ENCODE peak calls at places on chromosomes 6 and 20, in seven cellular contexts. R is A549, N is HepG2, Q is HCT116, U is GM12878, Z is endothelial cell of umbilical vein, V is H1. C is an unnamed sample.

GRCh38 chr6:165486183-165487137 is 176.6 kb downstream of the PDE10A start:
- DNase-seq in R (no peak), N (no peak), Q (no peak), U (peak; percentile 5), Z (no peak), V (no peak), C (no peak)

GRCh38 chr6:113655761-113656160 is 201.4 kb upstream of the MARCKS start:
- DNase-seq in R (no peak), N (no peak), Q (no peak), U (no peak), Z (no peak), V (no peak), C (no peak)

GRCh38 chr20:16350465-16350864 is 222.8 kb downstream of the KIF16B start:
- DNase-seq in R (peak; percentile 13), N (no peak), Q (no peak), U (no peak), Z (no peak), V (no peak), C (no peak)

GRCh38 chr6:134902074-134902861 is 47.6 kb downstream of the ALDH8A1 start:
- DNase-seq in R (no peak), N (no peak), Q (no peak), U (no peak), Z (no peak), V (no peak), C (no peak)

GRCh38 chr6:117906454-117906904 is 585 bp upstream of the SLC35F1 start:
- DNase-seq in R (no peak), N (no peak), Q (no peak), U (peak; percentile 8), Z (no peak), V (no peak), C (peak; percentile 55)

GRCh38 chr20:22339091-22339881 is 245.1 kb downstream of the FOXA2 start:
- DNase-seq in R (peak; percentile 60), N (peak; percentile 84), Q (peak; percentile 70), U (no peak), Z (peak; percentile 64), V (peak; percentile 57), C (peak; percentile 80)

GRCh38 chr6:7200598-7201443 is 93.1 kb downstream of the RREB1 start:
- DNase-seq in R (no peak), N (peak; percentile 89), Q (no peak), U (no peak), Z (no peak), V (no peak), C (no peak)

GRCh38 chr6:168581706-168582105 is 140.7 kb downstream of the SMOC2 start:
- DNase-seq in R (no peak), N (no peak), Q (no peak), U (no peak), Z (no peak), V (peak; percentile 29), C (no peak)

GRCh38 chr6:11093591-11094410 is at the start of gene SMIM13:
- DNase-seq in R (peak; percentile 92), N (peak; percentile 98), Q (peak; percentile 96), U (peak; percentile 89), Z (peak; percentile 99), V (peak; percentile 94), C (peak; percentile 100)
- H3K4me3 ChIP-seq in R (peak within 1 kb of the TSS; percentile 84), N (peak within 1 kb of the TSS; percentile 99), Q (peak within 1 kb of the TSS; percentile 85), U (peak within 1 kb of the TSS; percentile 81), Z (peak within 1 kb of the TSS; percentile 54), V (peak within 1 kb of the TSS; percentile 63), C (peak within 1 kb of the TSS; percentile 99)

GRCh38 chr6:167252271-167252670 is 38.8 kb upstream of the UNC93A start:
- DNase-seq in R (no peak), N (no peak), Q (no peak), U (no peak), Z (no peak), V (no peak), C (no peak)
- TF ChIP-seq MAX in R (no peak), N (no peak), Q (no peak), U (no peak), Z (no peak), V (no peak), C (no peak)

GRCh38 chr6:136791296-136792065 is 796 bp downstream of the MAP3K5 start:
- DNase-seq in R (peak; percentile 7), N (no peak), Q (no peak), U (peak; percentile 89), Z (peak; percentile 61), V (no peak), C (peak; percentile 92)
- TF ChIP-seq POLR2A in R (no peak), N (no peak), Q (no peak), U (peak; percentile 86), Z (peak; percentile 17), V (no peak), C (peak; percentile 44)

GRCh38 chr6:158853872-158854213 is 34.7 kb upstream of the EZR start:
- DNase-seq in R (peak; percentile 26), N (no peak), Q (no peak), U (no peak), Z (no peak), V (no peak), C (no peak)
- H3K4me3 ChIP-seq in R (peak overlapping the region; percentile 23), N (no peak overlapping the region), Q (peak overlapping the region; percentile 30), U (peak overlapping the region; percentile 1), Z (no peak overlapping the region), V (peak overlapping the region; percentile 7), C (no peak overlapping the region)

GRCh38 chr20:20547221-20547875 is 165.1 kb downstream of the RALGAPA2 start:
- DNase-seq in R (no peak), N (peak; percentile 70), Q (no peak), U (no peak), Z (no peak), V (no peak), C (peak; percentile 32)
- TF ChIP-seq MAX in R (no peak), N (peak; percentile 70), Q (no peak), U (no peak), Z (no peak), V (no peak), C (no peak)

GRCh38 chr6:89950879-89951391 is 56.7 kb downstream of the GJA10 start:
- DNase-seq in R (no peak), N (no peak), Q (no peak), U (no peak), Z (no peak), V (no peak), C (peak; percentile 84)

GRCh38 chr6:89952361-89952680 is 58.1 kb downstream of the GJA10 start:
- DNase-seq in R (no peak), N (no peak), Q (no peak), U (no peak), Z (no peak), V (no peak), C (no peak)

GRCh38 chr6:89952696-89953095 is 58.4 kb downstream of the GJA10 start:
- DNase-seq in R (no peak), N (no peak), Q (no peak), U (no peak), Z (no peak), V (no peak), C (peak; percentile 89)

GRCh38 chr6:89950446-89950845 is 56.2 kb downstream of the GJA10 start:
- DNase-seq in R (no peak), N (no peak), Q (no peak), U (no peak), Z (no peak), V (no peak), C (no peak)

GRCh38 chr6:89951574-89952360 is 57.5 kb downstream of the GJA10 start:
- DNase-seq in R (no peak), N (peak; percentile 44), Q (no peak), U (no peak), Z (no peak), V (no peak), C (peak; percentile 60)
- TF ChIP-seq POLR2A in R (no peak), N (no peak), Q (no peak), U (no peak), Z (no peak), V (no peak), C (no peak)

DNA sequence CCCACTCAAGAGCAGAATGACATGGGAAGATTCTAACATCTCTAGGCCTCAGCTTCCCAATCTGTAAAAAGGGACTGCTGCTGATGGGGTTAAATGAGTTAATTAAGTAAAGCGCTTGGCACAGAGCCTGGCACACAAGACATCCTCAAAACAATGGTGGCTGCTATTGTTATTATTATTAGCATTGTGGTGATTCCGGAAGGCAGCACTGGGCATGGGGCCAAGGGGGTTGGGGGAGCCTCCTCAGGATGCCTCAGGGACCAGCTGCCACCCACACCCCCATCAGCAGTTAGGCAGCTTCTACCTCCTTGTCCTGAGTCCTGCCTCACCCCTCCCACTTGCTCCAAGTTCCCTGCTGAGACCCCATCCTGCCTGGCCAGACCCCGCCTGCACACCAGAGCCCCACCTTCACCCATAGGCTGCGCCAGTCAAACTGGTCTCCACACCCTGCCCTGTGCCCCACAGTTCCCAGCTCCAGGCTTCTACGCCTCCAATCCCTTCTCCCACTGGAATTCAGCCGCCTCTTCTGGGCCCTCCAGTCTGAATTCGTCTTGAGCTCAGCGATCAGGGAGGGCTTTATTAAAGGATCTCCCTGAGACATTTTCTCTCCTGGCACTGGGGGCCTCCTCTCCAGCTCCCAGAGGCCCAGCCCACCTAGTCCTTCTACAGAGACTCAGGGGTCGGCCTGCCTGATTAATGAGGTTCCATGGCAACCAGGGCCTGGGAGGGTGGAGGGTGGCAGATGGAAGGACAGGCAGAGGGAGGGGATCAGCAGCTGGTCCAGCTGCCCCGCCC is 1.5 kb downstream of the E2F1 start:
- DNase-seq in R (no peak), N (no peak), Q (no peak), U (no peak), Z (peak; percentile 49), V (no peak), C (peak; percentile 33)
- H3K4me3 ChIP-seq in R (peak overlapping the region; percentile 85), N (peak overlapping the region; percentile 58), Q (peak overlapping the region; percentile 82), U (peak overlapping the region; percentile 79), Z (no peak overlapping the region), V (peak overlapping the region; percentile 92), C (peak overlapping the region; percentile 92)

GRCh38 chr6:160812097-160812496 is 110.1 kb downstream of the PLG start:
- DNase-seq in R (no peak), N (no peak), Q (no peak), U (no peak), Z (no peak), V (no peak), C (no peak)
- TF ChIP-seq MAX in R (no peak), N (no peak), Q (no peak), U (no peak), Z (no peak), V (no peak), C (no peak)

GRCh38 chr6:2028457-2029038 is 216.9 kb downstream of the GMDS start:
- DNase-seq in R (no peak), N (no peak), Q (no peak), U (peak; percentile 9), Z (peak; percentile 79), V (no peak), C (peak; percentile 50)

GRCh38 chr6:2026133-2026532 is 219.3 kb downstream of the GMDS start:
- DNase-seq in R (no peak), N (no peak), Q (no peak), U (no peak), Z (no peak), V (no peak), C (no peak)

GRCh38 chr6:2029952-2030351 is 215.5 kb downstream of the GMDS start:
- DNase-seq in R (no peak), N (no peak), Q (no peak), U (no peak), Z (no peak), V (no peak), C (no peak)

GRCh38 chr6:2030682-2031244 is 214.6 kb downstream of the GMDS start:
- DNase-seq in R (no peak), N (no peak), Q (no peak), U (no peak), Z (peak; percentile 51), V (no peak), C (no peak)

GRCh38 chr6:2029130-2029794 is 216.1 kb downstream of the GMDS start:
- DNase-seq in R (no peak), N (no peak), Q (no peak), U (no peak), Z (no peak), V (no peak), C (no peak)
- TF ChIP-seq POLR2A in R (no peak), N (no peak), Q (no peak), U (no peak), Z (no peak), V (no peak), C (no peak)

C was measured in NB4.